ENCODE peak calls at places on chromosomes 11 and 22, in seven cellular contexts. L, M, N, S, T, F and U are unnamed samples.

GRCh38 chr11:122843281-122844150 is 5.2 kb downstream of the CRTAM start:
- DNase-seq in T (peak; percentile 49), M (no peak), N (peak; percentile 32), L (no peak), S (no peak), F (no peak), U (no peak)

GRCh38 chr11:74933765-74934164 is 15.1 kb downstream of the XRRA1 start:
- DNase-seq in M (no peak), N (no peak), F (no peak), S (no peak), T (no peak), L (no peak), U (no peak)

GRCh38 chr11:121810291-121810690 is 305.7 kb downstream of the BLID start:
- DNase-seq in L (no peak), F (no peak), T (no peak), M (no peak), N (no peak), S (peak; percentile 23), U (no peak)

GRCh38 chr11:80118071-80118470 is 677.2 kb upstream of the TENM4 start:
- DNase-seq in M (no peak), S (no peak), L (no peak), N (no peak), F (no peak), T (no peak), U (peak; percentile 7)

GRCh38 chr22:24106385-24107381 is 74.6 kb upstream of the SUSD2 start:
- DNase-seq in M (no peak), N (no peak), T (peak; percentile 71), S (no peak), F (no peak), L (no peak), U (no peak)

GRCh38 chr22:35930933-35931332 is 97.7 kb downstream of the RBFOX2 start:
- DNase-seq in N (no peak), T (peak; percentile 75), M (no peak), S (peak; percentile 34), F (peak; percentile 43), L (peak; percentile 3), U (no peak)

GRCh38 chr22:20472629-20473442 is 22.8 kb downstream of the KLHL22 start:
- DNase-seq in T (no peak), N (no peak), M (no peak), F (no peak), S (no peak), L (no peak), U (no peak)

GRCh38 chr11:129637473-129637872 is 178.2 kb upstream of the TMEM45B start:
- DNase-seq in L (no peak), T (no peak), S (peak; percentile 58), F (no peak), M (no peak), N (no peak), U (no peak)

GRCh38 chr22:44486538-44486937 is 11.5 kb downstream of the RTL6 start:
- DNase-seq in L (no peak), M (no peak), T (no peak), F (no peak), S (no peak), N (no peak), U (no peak)

GRCh38 chr11:11084337-11084736 is 226.5 kb upstream of the ZBED5 start:
- DNase-seq in T (no peak), S (no peak), F (no peak), L (no peak), M (no peak), N (no peak), U (no peak)

GRCh38 chr11:71372693-71373657 is 75.2 kb downstream of the DHCR7 start:
- DNase-seq in M (no peak), L (no peak), F (no peak), N (no peak), T (peak; percentile 60), S (peak; percentile 41), U (no peak)

GRCh38 chr22:37768273-37768672 is 39.5 kb upstream of the GCAT start:
- DNase-seq in L (no peak), N (no peak), M (no peak), F (no peak), S (no peak), T (no peak), U (no peak)

GRCh38 chr22:26725012-26725676 is 67.8 kb downstream of the MIAT start:
- DNase-seq in F (no peak), S (no peak), L (peak; percentile 74), T (no peak), M (no peak), N (no peak), U (no peak)

GRCh38 chr11:129538323-129538722 is 162.7 kb downstream of the BARX2 start:
- DNase-seq in F (no peak), M (no peak), L (no peak), T (no peak), N (no peak), S (no peak), U (no peak)

GRCh38 chr11:2574553-2575535 is 125.0 kb downstream of the KCNQ1OT1 start:
- DNase-seq in M (peak; percentile 62), F (peak; percentile 58), L (no peak), N (no peak), S (no peak), T (no peak), U (no peak)

GRCh38 chr11:28461338-28461737 is 353.1 kb downstream of the METTL15 start:
- DNase-seq in F (no peak), L (no peak), T (no peak), S (no peak), N (no peak), M (no peak), U (no peak)

GRCh38 chr11:61026121-61027031 is 54.9 kb downstream of the CD6 start:
- DNase-seq in L (peak; percentile 41), T (no peak), N (no peak), F (no peak), S (no peak), M (no peak), U (no peak)

GRCh38 chr11:16347928-16348685 is 8.2 kb downstream of the SOX6 start:
- DNase-seq in S (no peak), T (no peak), M (no peak), N (no peak), F (peak; percentile 30), L (no peak), U (no peak)

GRCh38 chr11:119179983-119180382 is 5.3 kb upstream of the NHERF4 start:
- DNase-seq in F (peak; percentile 38), M (no peak), N (no peak), S (no peak), L (no peak), T (no peak), U (peak; percentile 67)

GRCh38 chr11:117197516-117198456 is 1.4 kb upstream of the TAGLN start:
- DNase-seq in F (no peak), S (no peak), N (no peak), T (no peak), M (no peak), L (no peak), U (no peak)

GRCh38 chr22:30040499-30041055 is 39.7 kb upstream of the HORMAD2 start:
- DNase-seq in T (no peak), F (no peak), L (peak; percentile 70), S (no peak), N (no peak), M (no peak), U (no peak)

GRCh38 chr11:72585762-72586590 is 88.2 kb downstream of the PDE2A start:
- DNase-seq in N (no peak), S (peak; percentile 70), F (peak; percentile 81), T (peak; percentile 79), L (peak; percentile 70), M (no peak), U (peak; percentile 56)

GRCh38 chr22:35154937-35155387 is 89.0 kb downstream of the ISX start:
- DNase-seq in T (peak; percentile 78), N (no peak), L (peak; percentile 39), M (no peak), S (peak; percentile 39), F (peak; percentile 46), U (peak; percentile 42)